ENCODE peak calls at places on chromosomes 4 and X, in nine cellular contexts. V is fibroblast of lung, Y is AG09319, O is PC-3, U is right lobe of liver, C is mammary epithelial cell, L is OCI-LY7, S is endothelial cell, E is neural progenitor cell. K is an unnamed sample.

GRCh38 chr4:137393043-137393442 is 139.3 kb downstream of the PCDH18 start:
- DNase-seq in V (peak; percentile 56), S (no peak), U (no peak), E (peak; percentile 60), O (no peak), L (no peak), C (no peak), Y (no peak), K (no peak)

GRCh38 chr4:153409924-153410501 is 56.1 kb upstream of the TMEM131L start:
- DNase-seq in E (peak; percentile 31), L (no peak), C (no peak), S (no peak), U (no peak), V (peak; percentile 34), O (no peak), Y (no peak), K (no peak)

GRCh38 chrX:8349816-8350544 is 114.7 kb upstream of the VCX3B start:
- DNase-seq in U (no peak), E (no peak), Y (no peak), O (no peak), L (no peak), C (no peak), V (no peak), S (no peak), K (no peak)

GRCh38 chr4:68361146-68361589 is 11.3 kb upstream of the YTHDC1 start:
- DNase-seq in L (no peak), U (no peak), E (no peak), O (peak; percentile 94), S (no peak), V (peak; percentile 62), Y (peak; percentile 46), C (peak; percentile 91), K (no peak)

GRCh38 chr4:182222766-182223165 is 20.4 kb upstream of the TENM3 start:
- DNase-seq in S (no peak), Y (no peak), O (no peak), V (no peak), L (no peak), U (no peak), C (no peak), E (no peak), K (no peak)

GRCh38 chr4:1291996-1292702 is 2.5 kb downstream of the MAEA start:
- DNase-seq in O (no peak), Y (no peak), S (no peak), L (no peak), U (peak; percentile 33), V (no peak), C (no peak), E (no peak), K (no peak)

GRCh38 chrX:1577845-1578244 is 13.6 kb upstream of the AKAP17A start:
- DNase-seq in V (no peak), L (no peak), E (no peak), C (no peak), O (no peak), Y (no peak), U (peak; percentile 3), S (no peak), K (peak; percentile 10)

GRCh38 chr4:1403591-1404572 is 2.4 kb downstream of the NKX1-1 start:
- DNase-seq in L (no peak), E (no peak), O (no peak), Y (no peak), S (no peak), U (peak; percentile 31), C (no peak), V (no peak), K (no peak)

GRCh38 chr4:156347412-156348075 is 393.9 kb upstream of the CTSO start:
- DNase-seq in C (peak; percentile 72), Y (no peak), V (peak; percentile 81), U (no peak), L (no peak), O (peak; percentile 71), S (no peak), E (no peak), K (no peak)

GRCh38 chr4:6368096-6368495 is 98.4 kb downstream of the WFS1 start:
- DNase-seq in U (no peak), E (no peak), S (no peak), V (no peak), C (no peak), Y (no peak), L (no peak), O (no peak), K (no peak)

GRCh38 chr4:102299708-102300107 is 45.6 kb downstream of the SLC39A8 start:
- DNase-seq in S (peak; percentile 27), O (peak; percentile 55), V (peak; percentile 64), U (no peak), C (peak; percentile 11), E (peak; percentile 72), Y (peak; percentile 18), L (peak; percentile 56), K (no peak)

GRCh38 chr4:121980643-121981042 is 28.8 kb upstream of the TRPC3 start:
- DNase-seq in V (no peak), E (no peak), C (no peak), S (no peak), Y (no peak), U (no peak), O (no peak), L (no peak), K (no peak)

GRCh38 chr4:89645512-89645911 is 191.4 kb downstream of the SNCA start:
- DNase-seq in C (no peak), U (no peak), E (no peak), V (no peak), O (no peak), S (no peak), L (no peak), Y (no peak), K (no peak)

GRCh38 chr4:70749313-70749712 is 27.5 kb downstream of the RUFY3 start:
- DNase-seq in V (no peak), Y (no peak), L (no peak), S (no peak), E (no peak), U (no peak), O (peak; percentile 41), C (peak; percentile 7), K (no peak)

GRCh38 chr4:130203571-130203970 is 1107.6 kb downstream of the C4orf33 start:
- DNase-seq in O (no peak), V (no peak), Y (no peak), L (no peak), U (no peak), E (no peak), C (no peak), S (no peak), K (no peak)

GRCh38 chrX:84362184-84362838 is 139.9 kb downstream of the HDX start:
- DNase-seq in C (no peak), S (no peak), Y (no peak), U (no peak), L (no peak), O (no peak), V (no peak), E (no peak), K (no peak)

GRCh38 chr4:20017035-20017434 is 234.7 kb upstream of the SLIT2 start:
- DNase-seq in E (no peak), L (no peak), Y (peak; percentile 25), C (no peak), O (peak; percentile 61), U (no peak), S (no peak), V (peak; percentile 88), K (no peak)

GRCh38 chr4:153514001-153514526 is 47.9 kb downstream of the TMEM131L start:
- DNase-seq in E (no peak), C (peak; percentile 60), Y (no peak), U (no peak), L (no peak), S (no peak), V (peak; percentile 96), O (peak; percentile 43), K (no peak)

GRCh38 chr4:105198541-105198940 is 51.9 kb downstream of the TET2 start:
- DNase-seq in C (no peak), Y (no peak), L (no peak), U (no peak), V (peak; percentile 24), O (no peak), S (no peak), E (no peak), K (no peak)

GRCh38 chr4:105194328-105195231 is 47.9 kb downstream of the TET2 start:
- DNase-seq in L (no peak), C (peak; percentile 48), U (no peak), E (no peak), V (peak; percentile 74), S (no peak), Y (no peak), O (peak; percentile 33), K (no peak)

GRCh38 chr4:105192910-105193309 is 46.2 kb downstream of the TET2 start:
- DNase-seq in V (no peak), E (no peak), U (no peak), C (no peak), Y (no peak), S (no peak), O (no peak), L (no peak), K (no peak)

GRCh38 chr4:105197777-105198176 is 51.1 kb downstream of the TET2 start:
- DNase-seq in L (no peak), C (no peak), Y (no peak), U (no peak), O (peak; percentile 63), S (no peak), E (no peak), V (peak; percentile 46), K (no peak)

GRCh38 chr4:105196523-105197145 is 50.0 kb downstream of the TET2 start:
- DNase-seq in V (peak; percentile 16), U (no peak), S (no peak), L (no peak), C (no peak), E (no peak), Y (no peak), O (peak; percentile 56), K (no peak)
- TF ChIP-seq CTCF in V (peak; percentile 13), U (peak; percentile 22), S (no peak), L (peak; percentile 11), C (peak; percentile 18), E (peak; percentile 32), Y (peak; percentile 3), O (peak; percentile 52), K (peak; percentile 36)

GRCh38 chr4:124961138-124961750 is 248.7 kb upstream of the ANKRD50 start:
- DNase-seq in C (no peak), S (no peak), O (no peak), U (no peak), E (no peak), L (peak; percentile 4), Y (no peak), V (no peak), K (no peak)
- TF ChIP-seq CTCF in C (no peak), S (no peak), O (no peak), U (no peak), E (no peak), L (no peak), Y (no peak), V (no peak), K (no peak)

DNA sequence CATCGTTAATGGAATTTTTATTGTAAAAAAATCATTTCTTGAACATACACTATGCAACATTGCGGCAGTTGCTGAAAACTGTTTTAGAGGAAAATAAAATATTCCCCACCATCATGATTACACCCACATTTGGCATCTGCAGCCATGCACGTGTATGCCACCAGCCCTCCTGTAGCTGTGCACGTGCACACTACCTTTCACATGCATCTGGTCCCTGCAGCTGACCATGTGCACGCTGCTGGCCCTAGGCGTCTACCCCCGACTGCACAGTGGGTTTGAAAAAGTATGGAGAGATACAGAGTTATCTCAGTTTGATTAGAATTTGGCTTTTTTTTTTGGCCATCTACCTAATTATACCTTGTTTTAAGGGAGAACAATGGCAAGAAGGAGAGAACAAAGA is 569.8 kb upstream of the IGFBP7 start:
- DNase-seq in U (no peak), S (no peak), C (no peak), V (no peak), E (no peak), O (no peak), Y (no peak), L (no peak), K (no peak)
- TF ChIP-seq CTCF in U (no peak), S (no peak), C (no peak), V (no peak), E (no peak), O (no peak), Y (no peak), L (no peak), K (no peak)

GRCh38 chrX:43349363-43349762 is 306.7 kb upstream of the MAOA start:
- DNase-seq in E (peak; percentile 62), C (peak; percentile 32), S (peak; percentile 24), L (peak; percentile 51), O (peak; percentile 55), U (peak; percentile 43), V (no peak), Y (peak; percentile 8), K (no peak)
- TF ChIP-seq CTCF in E (peak; percentile 70), C (peak; percentile 86), S (peak; percentile 55), L (peak; percentile 72), O (peak; percentile 70), U (peak; percentile 64), V (peak; percentile 26), Y (peak; percentile 70), K (peak; percentile 52)